ENCODE peak calls at places on chromosomes 1 and 21, in six cellular contexts. Z is heart right ventricle, O is sigmoid colon, L is cardiac fibroblast, N is tibial nerve, G is ovary. W is an unnamed sample.
A peak's percentile ranks its signal among the peaks of the same experiment; 100 is the strongest.

GRCh38 chr1:155241069-155241679 is 14.1 kb downstream of the ENTREP3 start:
- DNase-seq in O (peak; percentile 86), Z (no peak), G (peak; percentile 76), L (peak; percentile 84), N (peak; percentile 86), W (no peak)

GRCh38 chr1:2172551-2173146 is 21.9 kb downstream of the FAAP20 start:
- DNase-seq in Z (no peak), G (no peak), N (no peak), L (no peak), O (no peak), W (no peak)

GRCh38 chr21:45415188-45415942 is 10.4 kb downstream of the COL18A1 start:
- DNase-seq in L (no peak), N (no peak), O (peak; percentile 61), Z (no peak), G (peak; percentile 29), W (no peak)

GRCh38 chr1:236753964-236754363 is 41.1 kb upstream of the MTR start:
- DNase-seq in L (no peak), O (no peak), G (no peak), N (no peak), Z (peak; percentile 53), W (no peak)

GRCh38 chr21:38258803-38259485 is 2.2 kb downstream of the KCNJ15 start:
- DNase-seq in Z (no peak), L (peak; percentile 95), N (no peak), G (no peak), O (no peak), W (no peak)

GRCh38 chr1:109704173-109704572 is 7.9 kb upstream of the GSTM5 start:
- DNase-seq in O (no peak), L (no peak), Z (no peak), G (no peak), N (no peak), W (no peak)

GRCh38 chr1:76640092-76640491 is 227.2 kb upstream of the ST6GALNAC5 start:
- DNase-seq in Z (no peak), N (no peak), G (no peak), O (no peak), L (no peak), W (peak; percentile 1)

GRCh38 chr1:246564839-246565750 is 966 bp downstream of the TFB2M start:
- DNase-seq in G (no peak), O (no peak), L (no peak), N (no peak), Z (no peak), W (no peak)

GRCh38 chr1:178324003-178324402 is 172.8 kb downstream of the CLEC20A start:
- DNase-seq in L (no peak), N (no peak), Z (no peak), O (no peak), G (no peak), W (no peak)

GRCh38 chr1:181251001-181251712 is 162.7 kb downstream of the IER5 start:
- DNase-seq in O (no peak), Z (no peak), G (no peak), L (peak; percentile 71), N (no peak), W (peak; percentile 54)

GRCh38 chr21:43777953-43778352 is 1.8 kb upstream of the CSTB start:
- DNase-seq in L (no peak), G (no peak), Z (no peak), O (no peak), N (no peak), W (no peak)

DNA sequence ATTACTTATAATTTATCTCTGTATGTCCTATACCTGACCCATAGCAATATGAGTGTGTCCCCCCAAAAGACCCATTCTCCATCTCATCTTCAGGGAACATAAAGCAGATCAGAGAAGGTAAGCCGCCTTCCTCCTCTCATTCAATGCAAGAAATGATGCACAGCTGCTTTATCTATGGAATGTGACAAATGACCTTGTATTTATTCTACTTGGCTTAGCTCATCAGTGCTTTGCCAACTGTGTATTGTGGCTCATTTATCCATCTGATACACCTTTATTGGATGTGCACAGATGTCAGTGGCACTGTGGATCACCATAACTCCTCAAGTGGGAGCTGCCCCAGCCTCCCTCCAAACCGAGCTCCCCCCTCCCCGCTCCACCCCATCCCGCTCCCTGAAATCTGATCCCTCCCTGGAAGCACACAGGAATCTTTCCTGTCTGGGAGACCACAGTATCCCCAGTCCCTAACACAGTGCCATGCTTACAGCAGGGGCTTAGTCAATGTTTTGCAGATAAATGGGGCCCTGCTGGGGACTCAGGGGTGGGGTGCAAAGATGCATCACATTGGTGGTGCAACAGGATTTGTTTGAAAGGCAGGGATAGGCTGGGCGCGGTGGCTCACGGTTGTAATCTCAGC is 156.0 kb upstream of the RAB4A start:
- DNase-seq in L (peak; percentile 18), G (peak; percentile 38), O (peak; percentile 42), Z (no peak), N (no peak), W (no peak)
- TF ChIP-seq CTCF in L (no peak), G (no peak), O (no peak), Z (no peak), N (no peak), W (no peak)

DNA sequence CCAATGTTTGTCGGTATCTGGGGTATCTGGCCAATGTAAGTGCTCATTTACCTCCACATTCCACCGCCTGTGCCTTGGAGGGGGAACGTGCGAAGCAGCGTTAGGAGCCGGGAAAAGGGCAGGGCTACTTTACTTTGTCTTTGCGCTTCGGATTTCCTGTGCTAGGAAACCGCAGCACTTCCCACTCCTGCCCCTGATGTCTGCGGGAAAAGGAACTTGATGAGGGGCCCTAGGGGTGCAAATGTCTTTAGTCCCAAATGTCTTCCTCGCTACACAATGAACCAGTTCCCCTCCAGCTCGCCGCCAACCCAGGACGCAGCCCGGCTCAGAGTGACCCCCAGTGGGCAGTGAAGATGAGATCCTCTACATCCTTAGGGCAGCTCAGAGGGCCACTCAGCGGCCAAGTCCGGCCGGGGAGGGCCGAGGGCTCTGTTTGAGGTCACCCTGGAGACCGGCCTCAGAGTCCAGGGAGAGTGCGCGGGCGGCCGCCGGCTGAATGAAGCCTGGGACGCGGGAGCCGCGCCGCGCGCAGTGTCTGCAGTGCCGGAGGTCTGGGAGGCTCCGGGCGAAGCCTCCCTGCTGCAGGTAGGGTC is at the start of gene DYNLT5:
- DNase-seq in L (peak; percentile 59), G (peak; percentile 19), O (peak; percentile 64), Z (peak; percentile 70), N (no peak), W (no peak)
- H3K4me3 ChIP-seq in L (peak within 1 kb of the TSS; percentile 41), G (peak within 1 kb of the TSS; percentile 19), O (peak within 1 kb of the TSS; percentile 50), Z (peak within 1 kb of the TSS; percentile 54), N (peak within 1 kb of the TSS; percentile 4), W (peak within 1 kb of the TSS; percentile 42)

DNA sequence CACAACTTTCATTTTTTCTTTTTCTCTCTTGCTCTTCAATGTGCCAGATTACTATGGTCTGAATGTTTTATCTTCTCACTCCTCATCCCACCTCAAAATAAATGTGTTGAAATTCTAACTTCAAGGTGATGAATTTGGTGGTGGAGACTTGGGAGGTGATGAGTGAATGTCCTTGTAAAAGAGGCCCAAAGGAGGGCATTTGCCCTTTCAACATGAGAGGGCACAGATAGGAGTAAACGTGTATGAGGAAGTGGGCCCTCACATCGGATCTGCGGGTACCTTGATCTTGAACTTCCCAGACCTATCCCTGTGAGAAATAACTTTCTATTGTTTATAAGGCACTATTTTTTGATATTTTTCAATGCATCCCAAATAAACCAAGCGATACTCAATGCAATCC is 412.3 kb upstream of the ADGRL2 start:
- DNase-seq in L (no peak), Z (no peak), O (no peak), G (no peak), N (no peak), W (no peak)
- TF ChIP-seq CTCF in L (no peak), Z (no peak), O (no peak), G (no peak), N (no peak), W (no peak)

GRCh38 chr1:244388961-244389360 is 62.7 kb downstream of the ADSS2 start:
- DNase-seq in N (no peak), G (no peak), L (no peak), O (no peak), Z (no peak), W (no peak)
- H3K4me3 ChIP-seq in N (no peak overlapping the region), G (no peak overlapping the region), L (no peak overlapping the region), O (no peak overlapping the region), Z (no peak overlapping the region), W (no peak overlapping the region)

GRCh38 chr1:167056529-167057296 is 33.5 kb downstream of the GPA33 start:
- DNase-seq in Z (no peak), G (no peak), O (no peak), L (no peak), N (no peak), W (no peak)

GRCh38 chr1:167054946-167055630 is 35.1 kb downstream of the GPA33 start:
- DNase-seq in G (no peak), Z (no peak), O (no peak), N (no peak), L (no peak), W (no peak)

GRCh38 chr1:167059729-167060107 is 30.5 kb downstream of the GPA33 start:
- DNase-seq in L (no peak), O (no peak), Z (no peak), G (no peak), N (no peak), W (no peak)

GRCh38 chr1:167059045-167059728 is 31.0 kb downstream of the GPA33 start:
- DNase-seq in Z (peak; percentile 71), O (peak; percentile 85), G (peak; percentile 66), L (peak; percentile 71), N (peak; percentile 84), W (no peak)

GRCh38 chr1:167057297-167057688 is 32.9 kb downstream of the GPA33 start:
- DNase-seq in Z (no peak), N (no peak), O (no peak), L (peak; percentile 29), G (no peak), W (no peak)
- TF ChIP-seq CTCF in Z (peak; percentile 16), N (no peak), O (peak; percentile 48), L (peak; percentile 38), G (no peak), W (peak; percentile 90)

GRCh38 chr1:204286323-204286714 is 72.5 kb upstream of the GOLT1A start:
- DNase-seq in G (no peak), Z (no peak), O (no peak), L (no peak), N (no peak), W (no peak)
- H3K4me3 ChIP-seq in G (no peak overlapping the region), Z (peak overlapping the region; percentile 48), O (no peak overlapping the region), L (no peak overlapping the region), N (no peak overlapping the region), W (peak overlapping the region; percentile 40)

GRCh38 chr1:202656951-202657646 is 53.2 kb downstream of the SYT2 start:
- DNase-seq in G (no peak), L (peak; percentile 48), O (no peak), Z (no peak), N (no peak), W (no peak)

GRCh38 chr1:202658251-202658650 is 52.0 kb downstream of the SYT2 start:
- DNase-seq in L (no peak), Z (no peak), O (no peak), G (no peak), N (no peak), W (no peak)

GRCh38 chr1:202654079-202654478 is 56.2 kb downstream of the SYT2 start:
- DNase-seq in L (no peak), G (no peak), O (no peak), N (no peak), Z (no peak), W (no peak)

GRCh38 chr1:202658766-202659165 is 51.5 kb downstream of the SYT2 start:
- DNase-seq in O (no peak), G (no peak), N (no peak), L (no peak), Z (no peak), W (no peak)

DNA sequence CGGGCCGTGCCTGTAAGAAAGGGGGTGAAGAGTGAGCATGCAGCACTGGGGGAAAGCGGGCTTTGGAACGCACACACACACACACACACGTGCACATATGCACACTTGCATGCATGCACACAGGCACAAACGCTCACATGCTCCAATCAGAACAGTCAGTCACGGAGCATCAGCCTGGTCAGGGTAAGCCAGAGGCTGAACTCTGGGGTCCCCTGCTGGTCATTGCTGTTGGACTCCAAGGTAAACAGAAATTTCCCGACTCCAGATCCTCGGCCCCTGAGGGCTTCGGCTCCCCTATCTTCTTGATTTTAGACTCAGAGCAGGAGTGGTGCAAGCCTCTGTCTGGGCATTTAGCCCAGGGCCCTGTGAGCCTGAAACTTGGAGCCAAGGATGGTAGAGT is 54.2 kb downstream of the SYT2 start:
- DNase-seq in G (no peak), O (no peak), Z (no peak), N (no peak), L (peak; percentile 11), W (no peak)
- TF ChIP-seq CTCF in G (no peak), O (no peak), Z (no peak), N (no peak), L (peak; percentile 7), W (peak; percentile 21)